ENCODE peak calls at places on chromosomes 1 and 21, in six cellular contexts. V is lower lobe of right lung, U is GM10248, I is upper lobe of right lung, C is choroid plexus epithelial cell, W is cardiac muscle cell. E is an unnamed sample.

GRCh38 chr21:46532080-46532479 is 72.8 kb downstream of the S100B start:
- DNase-seq in V (no peak), U (no peak), I (no peak), C (no peak), W (no peak), E (no peak)

GRCh38 chr1:113007706-113008364 is 51.8 kb upstream of the SLC16A1 start:
- DNase-seq in V (no peak), U (no peak), I (no peak), C (no peak), W (no peak), E (no peak)

GRCh38 chr1:230031131-230031530 is 35.9 kb upstream of the GALNT2 start:
- DNase-seq in V (no peak), U (no peak), I (no peak), C (peak), W (no peak), E (no peak)

GRCh38 chr1:63713627-63714481 is 60.0 kb upstream of the ROR1 start:
- DNase-seq in V (no peak), U (no peak), I (no peak), C (peak), W (peak), E (no peak)

GRCh38 chr1:31771891-31772668 is 7.9 kb upstream of the ADGRB2 start:
- DNase-seq in V (no peak), U (no peak), I (no peak), C (peak), W (peak), E (no peak)

GRCh38 chr1:160483505-160484185 is 39.4 kb downstream of the SLAMF6 start:
- DNase-seq in V (no peak), U (no peak), I (no peak), C (no peak), W (no peak), E (no peak)

GRCh38 chr1:112092656-112093371 is 103.3 kb upstream of the KCND3 start:
- DNase-seq in V (no peak), U (no peak), I (no peak), C (no peak), W (no peak), E (peak)

GRCh38 chr1:228998179-228998578 is 262.9 kb downstream of the RHOU start:
- DNase-seq in V (no peak), U (no peak), I (no peak), C (no peak), W (no peak), E (no peak)

DNA sequence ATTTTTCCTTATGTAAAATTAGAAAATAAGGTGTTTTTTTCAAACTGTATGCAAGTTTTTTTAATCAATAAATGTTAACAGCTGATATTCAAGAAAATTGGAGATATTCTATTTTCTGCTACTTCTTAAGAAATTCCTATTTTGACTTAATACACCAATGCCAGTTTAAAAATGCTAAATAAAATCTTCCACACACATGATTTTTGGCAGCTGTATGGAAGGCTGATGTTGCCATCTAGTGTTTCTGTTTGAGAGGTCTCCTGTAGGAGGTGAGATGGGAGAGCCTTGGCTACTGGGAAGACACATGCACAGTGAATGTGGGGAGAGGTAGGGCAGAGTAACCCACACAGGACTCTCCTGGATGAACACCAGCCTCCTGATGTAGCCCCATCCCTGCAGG is 29.2 kb upstream of the OR2B11 start:
- DNase-seq in V (no peak), U (peak), I (no peak), C (peak), W (peak), E (no peak)
- TF ChIP-seq CTCF in V (peak), U (peak), I (peak), C (peak), W (peak), E (peak)

DNA sequence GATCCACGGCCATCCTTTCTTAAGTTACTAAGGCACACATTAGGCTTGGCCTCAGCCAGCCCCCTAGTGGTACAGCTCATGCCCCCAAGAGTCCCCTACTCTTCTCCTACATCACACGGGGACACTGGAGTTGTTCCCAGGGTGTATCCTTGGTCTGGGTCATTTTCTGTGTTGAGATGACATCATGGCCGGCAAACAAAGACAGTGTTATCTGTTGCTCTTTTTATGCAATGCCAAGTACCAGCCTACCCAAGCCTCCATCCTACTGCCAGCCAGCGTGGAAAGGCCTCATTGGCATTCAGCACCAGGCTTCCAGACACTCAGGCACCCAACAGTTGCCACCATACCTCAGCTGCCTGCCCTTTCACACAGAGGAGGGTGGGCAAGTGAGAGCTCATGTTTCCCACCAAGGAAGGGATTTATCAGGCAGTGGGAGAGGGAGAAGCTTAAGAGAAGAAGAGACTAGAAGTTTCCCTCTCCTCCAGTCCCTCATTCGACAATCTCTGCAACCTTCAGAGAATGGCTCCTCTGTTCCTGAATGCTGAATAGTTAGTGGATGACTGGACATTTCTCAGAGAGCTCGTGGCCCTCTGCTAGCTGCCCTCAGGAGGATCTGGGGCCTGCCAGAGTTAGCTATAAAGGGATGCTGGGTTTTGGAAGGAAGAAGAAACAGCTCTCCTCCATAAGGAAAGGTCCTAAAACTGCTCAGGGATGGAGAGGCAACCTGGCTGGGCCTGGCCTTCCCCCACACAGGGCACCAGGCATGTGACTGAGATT is 17.7 kb downstream of the CBR1 start:
- DNase-seq in V (no peak), U (no peak), I (no peak), C (no peak), W (no peak), E (no peak)
- TF ChIP-seq CTCF in V (no peak), U (no peak), I (no peak), C (peak), W (peak), E (no peak)

DNA sequence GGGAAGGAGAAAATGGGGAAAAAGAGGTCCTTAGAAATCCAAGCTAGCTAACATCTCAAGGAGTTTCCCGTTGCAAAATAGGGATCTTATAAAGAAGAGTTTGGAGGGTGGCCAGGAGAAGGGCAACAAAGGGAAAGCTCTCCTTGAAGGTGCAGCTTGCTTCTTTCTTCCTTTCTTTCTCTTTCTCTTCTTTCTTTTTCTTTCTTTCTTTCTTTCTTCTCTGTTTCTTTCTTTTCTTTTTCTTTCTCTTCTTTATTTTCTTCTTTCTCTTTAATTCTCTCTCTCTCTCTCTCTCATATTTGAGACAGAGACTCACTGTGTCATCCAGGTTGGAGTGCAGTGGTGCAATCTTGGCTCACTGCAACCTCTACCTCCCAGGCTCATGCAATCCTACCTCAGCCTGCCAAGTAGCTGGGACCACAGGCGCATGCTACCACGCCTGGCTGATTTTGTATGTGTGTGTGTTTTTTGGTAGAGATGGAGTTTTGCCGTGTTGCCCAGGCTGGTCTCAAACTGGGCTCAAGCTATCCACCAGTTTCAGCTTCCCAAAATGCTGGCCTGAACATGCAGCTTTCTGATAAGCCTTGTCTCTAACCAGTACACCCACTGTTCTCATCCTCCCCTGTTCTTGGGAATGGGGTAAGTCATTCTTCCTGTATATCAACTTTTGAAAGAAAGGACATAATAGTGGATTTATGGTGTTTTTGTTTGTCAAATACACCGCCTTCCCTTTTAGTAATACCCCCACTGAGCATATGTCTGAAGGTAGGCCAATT is 44.4 kb downstream of the RNF11 start:
- DNase-seq in V (no peak), U (no peak), I (no peak), C (no peak), W (peak), E (peak)
- TF ChIP-seq CTCF in V (no peak), U (no peak), I (no peak), C (no peak), W (no peak), E (no peak)

GRCh38 chr1:247332901-247333361 is 1.3 kb upstream of the ZNF496 start:
- DNase-seq in V (peak), U (no peak), I (no peak), C (peak), W (peak), E (no peak)
- TF ChIP-seq CTCF in V (no peak), U (no peak), I (no peak), C (no peak), W (no peak), E (no peak)

GRCh38 chr1:62038594-62039284 is 155.9 kb upstream of the L1TD1 start:
- DNase-seq in V (no peak), U (no peak), I (no peak), C (no peak), W (no peak), E (no peak)
- TF ChIP-seq CTCF in V (no peak), U (no peak), I (no peak), C (peak), W (no peak), E (no peak)

GRCh38 chr21:16330340-16331319 is 600.8 kb downstream of the USP25 start:
- DNase-seq in V (no peak), U (peak), I (no peak), C (peak), W (peak), E (no peak)
- TF ChIP-seq CTCF in V (peak), U (peak), I (peak), C (peak), W (peak), E (peak)